ENCODE peak calls at places on chromosomes 11 and 22, in eight cellular contexts. K is AG04450, F is Peyer's patch, U is foreskin keratinocyte, J is body of pancreas, T is esophagus squamous epithelium, B is upper lobe of left lung, L is brain microvascular endothelial cell. X is an unnamed sample.

GRCh38 chr22:35538801-35539321 is 1.8 kb upstream of the RASD2 start:
- DNase-seq in K (no peak), U (no peak), J (peak), F (no peak), T (no peak), L (no peak), B (no peak), X (no peak)

GRCh38 chr11:73019448-73019847 is 122.7 kb downstream of the FCHSD2 start:
- DNase-seq in J (no peak), L (no peak), K (no peak), U (no peak), F (no peak), B (no peak), T (no peak), X (no peak)

GRCh38 chr22:35769974-35770373 is 52.3 kb downstream of the APOL5 start:
- DNase-seq in J (no peak), U (no peak), B (no peak), F (no peak), L (no peak), T (no peak), K (no peak), X (no peak)

GRCh38 chr22:26196657-26197056 is 27.4 kb downstream of the SEZ6L start:
- DNase-seq in J (no peak), B (no peak), F (no peak), T (no peak), K (no peak), U (no peak), L (no peak), X (no peak)

GRCh38 chr22:36052505-36052941 is 23.9 kb upstream of the RBFOX2 start:
- DNase-seq in B (no peak), T (no peak), K (no peak), L (peak), F (no peak), U (peak), J (no peak), X (no peak)

GRCh38 chr11:42179211-42179610 is 719.8 kb upstream of the LRRC4C start:
- DNase-seq in F (no peak), U (no peak), J (no peak), T (no peak), L (no peak), B (no peak), K (no peak), X (no peak)

GRCh38 chr22:22684605-22685561 is 40.5 kb downstream of the GGTLC2 start:
- DNase-seq in J (peak), T (no peak), K (peak), F (peak), U (no peak), L (peak), B (peak), X (no peak)

GRCh38 chr22:49827307-49827852 is 293 bp downstream of the BRD1 start:
- DNase-seq in J (no peak), F (no peak), T (no peak), U (no peak), L (no peak), K (no peak), B (no peak), X (no peak)

GRCh38 chr11:33620423-33621120 is 80.1 kb downstream of the C11orf91 start:
- DNase-seq in B (no peak), T (no peak), J (no peak), U (peak), K (no peak), L (peak), F (no peak), X (no peak)

GRCh38 chr11:34053161-34053686 is 1.7 kb downstream of the CAPRIN1 start:
- DNase-seq in T (peak), K (peak), J (peak), U (peak), F (peak), B (peak), L (peak), X (no peak)

GRCh38 chr22:42172385-42173172 is 42.0 kb upstream of the CYP2D6 start:
- DNase-seq in F (no peak), K (no peak), J (no peak), T (no peak), U (no peak), B (no peak), L (no peak), X (no peak)

GRCh38 chr11:118849825-118850224 is 33.9 kb upstream of the CXCR5 start:
- DNase-seq in J (no peak), L (no peak), U (no peak), K (no peak), B (no peak), T (no peak), F (no peak), X (no peak)

GRCh38 chr11:121754603-121755002 is 301.8 kb upstream of the SORL1-AS1 start:
- DNase-seq in J (no peak), L (no peak), U (no peak), T (no peak), B (no peak), F (no peak), K (no peak), X (no peak)

DNA sequence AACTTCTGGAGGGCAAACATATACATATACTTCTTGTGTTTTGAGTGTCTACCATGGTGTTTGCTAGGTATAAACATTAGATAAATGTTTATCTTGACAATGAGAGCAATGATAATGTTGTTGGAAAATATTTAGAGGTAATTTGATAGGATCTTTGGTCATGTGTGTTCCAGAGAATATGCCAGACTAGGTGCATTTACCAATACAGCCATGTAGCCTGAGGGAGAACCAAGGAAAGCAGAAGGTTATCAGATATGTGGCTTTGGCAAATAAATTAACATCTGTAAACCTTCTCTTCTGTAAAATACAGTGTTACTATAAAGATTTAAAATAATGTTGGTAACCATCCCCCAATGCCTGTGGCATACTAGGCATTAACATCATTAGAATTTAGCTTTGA is 226.8 kb downstream of the C11orf87 start:
- DNase-seq in T (no peak), B (no peak), F (no peak), K (no peak), L (no peak), J (no peak), U (no peak), X (no peak)
- H3K27ac ChIP-seq in T (no peak), B (no peak), F (no peak), K (no peak), L (no peak), J (no peak), U (no peak), X (no peak)

GRCh38 chr11:7668911-7669310 is 4.4 kb downstream of the CYB5R2 start:
- DNase-seq in F (no peak), L (no peak), B (no peak), K (no peak), T (no peak), J (no peak), U (peak), X (peak)

GRCh38 chr11:7671347-7671746 is 2.0 kb downstream of the CYB5R2 start:
- DNase-seq in B (no peak), F (no peak), T (no peak), K (no peak), J (no peak), L (no peak), U (peak), X (no peak)

GRCh38 chr11:7672276-7672959 is 882 bp downstream of the CYB5R2 start:
- DNase-seq in B (no peak), T (no peak), F (peak), L (no peak), U (no peak), K (no peak), J (no peak), X (no peak)

GRCh38 chr11:7671807-7672206 is 1.5 kb downstream of the CYB5R2 start:
- DNase-seq in L (no peak), B (no peak), T (no peak), K (no peak), J (no peak), U (peak), F (no peak), X (no peak)

GRCh38 chr11:7670631-7671030 is 2.7 kb downstream of the CYB5R2 start:
- DNase-seq in K (no peak), J (no peak), T (no peak), L (no peak), U (no peak), B (no peak), F (no peak), X (no peak)
- H3K27ac ChIP-seq in K (no peak), J (no peak), T (peak), L (no peak), U (peak), B (no peak), F (no peak), X (peak)

DNA sequence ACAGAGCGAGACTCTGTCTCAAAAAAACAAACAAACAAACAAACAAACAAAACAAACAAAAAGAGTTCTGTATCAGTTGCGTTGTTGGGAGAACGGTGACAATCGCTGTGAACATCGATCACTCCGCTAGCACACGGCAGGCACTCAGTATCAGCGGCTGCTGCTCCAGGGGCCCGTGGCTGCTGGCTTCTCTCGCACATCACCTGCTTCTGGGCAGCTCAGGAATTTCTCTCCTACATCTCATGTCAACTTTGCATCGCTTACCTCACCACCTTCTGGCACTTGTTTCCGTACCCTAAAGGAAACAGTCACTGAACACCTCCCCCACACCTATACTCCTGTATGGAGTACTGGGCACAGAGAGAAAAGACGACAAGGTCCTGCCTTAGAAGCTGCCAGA is 70.3 kb upstream of the WNT7B start:
- DNase-seq in T (no peak), F (no peak), J (peak), K (no peak), U (no peak), L (no peak), B (no peak), X (no peak)
- H3K27ac ChIP-seq in T (peak), F (peak), J (peak), K (no peak), U (no peak), L (no peak), B (peak), X (peak)

GRCh38 chr22:20773793-20774212 is at the start of gene SERPIND1:
- DNase-seq in T (no peak), B (no peak), K (no peak), F (no peak), U (no peak), J (no peak), L (no peak), X (no peak)
- H3K27ac ChIP-seq in T (no peak), B (no peak), K (peak), F (no peak), U (no peak), J (no peak), L (no peak), X (no peak)

GRCh38 chr11:18313985-18314763 is 7.8 kb downstream of the HPS5 start:
- DNase-seq in U (peak), F (no peak), T (no peak), K (no peak), J (no peak), L (peak), B (no peak), X (no peak)
- H3K27ac ChIP-seq in U (no peak), F (no peak), T (peak), K (no peak), J (no peak), L (peak), B (peak), X (no peak)

GRCh38 chr22:30763815-30764686 is 69.4 kb downstream of the OSBP2 start:
- DNase-seq in T (no peak), K (peak), F (no peak), L (peak), J (peak), B (no peak), U (peak), X (peak)
- H3K27ac ChIP-seq in T (no peak), K (no peak), F (no peak), L (no peak), J (no peak), B (no peak), U (peak), X (no peak)

GRCh38 chr11:69300124-69301032 is 6.4 kb downstream of the MYEOV start:
- DNase-seq in F (no peak), L (peak), K (no peak), T (no peak), J (peak), B (no peak), U (no peak), X (no peak)
- H3K27ac ChIP-seq in F (no peak), L (peak), K (peak), T (peak), J (no peak), B (no peak), U (no peak), X (no peak)